ENCODE peak calls at places on chromosomes 1 and 21, in six cellular contexts. C, O, E, T, X and J are unnamed samples.

GRCh38 chr1:172823534-172823933 is 164.6 kb downstream of the FASLG start:
- DNase-seq in O (no peak), E (no peak), C (peak), T (no peak), X (no peak), J (no peak)

GRCh38 chr1:231272880-231273279 is 31.9 kb downstream of the GNPAT start:
- DNase-seq in X (peak), T (no peak), E (peak), O (no peak), C (peak), J (no peak)

GRCh38 chr1:4118746-4119515 is 218.9 kb upstream of the C1orf174 start:
- DNase-seq in E (no peak), O (no peak), T (no peak), C (no peak), X (no peak), J (no peak)

GRCh38 chr1:178945763-178946266 is 74.9 kb upstream of the ANGPTL1 start:
- DNase-seq in C (no peak), X (no peak), T (no peak), E (no peak), O (no peak), J (no peak)

GRCh38 chr1:37482796-37483744 is 8.7 kb downstream of the ZC3H12A start:
- DNase-seq in C (no peak), X (no peak), O (no peak), T (no peak), E (no peak), J (no peak)

GRCh38 chr1:106224426-106224825 is 832.0 kb upstream of the PRMT6 start:
- DNase-seq in O (no peak), E (no peak), X (no peak), C (no peak), T (no peak), J (no peak)

GRCh38 chr1:899636-900317 is 23.9 kb upstream of the SAMD11 start:
- DNase-seq in X (no peak), T (no peak), C (no peak), O (no peak), E (no peak), J (no peak)

GRCh38 chr1:245108909-245109308 is 45.9 kb upstream of the KIF26B start:
- DNase-seq in X (no peak), T (no peak), E (no peak), O (no peak), C (no peak), J (no peak)

GRCh38 chr21:33299181-33299752 is 25.5 kb upstream of the IFNAR1 start:
- DNase-seq in T (no peak), C (no peak), X (peak), O (no peak), E (no peak), J (no peak)

GRCh38 chr21:37219766-37220432 is 47.2 kb downstream of the VPS26C start:
- DNase-seq in C (no peak), E (no peak), X (no peak), T (no peak), O (no peak), J (peak)

GRCh38 chr1:29686012-29686930 is 449.9 kb downstream of the PTPRU start:
- DNase-seq in C (no peak), X (no peak), T (no peak), O (no peak), E (no peak), J (no peak)

GRCh38 chr21:45042664-45043161 is 31.7 kb upstream of the ADARB1 start:
- DNase-seq in X (no peak), O (no peak), C (no peak), E (no peak), T (no peak), J (no peak)

GRCh38 chr1:208261874-208262273 is 17.7 kb upstream of the PLXNA2 start:
- DNase-seq in O (no peak), C (no peak), E (no peak), T (no peak), X (no peak), J (no peak)

GRCh38 chr1:93753766-93754763 is 72.4 kb upstream of the BCAR3 start:
- DNase-seq in T (no peak), E (no peak), X (peak), O (no peak), C (peak), J (no peak)

GRCh38 chr1:178031856-178032320 is 62.0 kb upstream of the RASAL2 start:
- DNase-seq in X (peak), C (peak), E (no peak), O (no peak), T (peak), J (peak)

GRCh38 chr21:46151989-46152938 is 3.1 kb downstream of the FTCD start:
- DNase-seq in O (no peak), X (no peak), T (no peak), E (no peak), C (no peak), J (no peak)

GRCh38 chr1:239429163-239429562 is 42.8 kb downstream of the CHRM3 start:
- DNase-seq in C (no peak), E (no peak), T (no peak), X (no peak), O (no peak), J (no peak)

GRCh38 chr1:79646885-79647284 is 640.4 kb upstream of the ADGRL4 start:
- DNase-seq in O (no peak), X (no peak), T (no peak), C (no peak), E (no peak), J (no peak)

GRCh38 chr21:26966978-26967913 is at the start of gene ADAMTS5:
- DNase-seq in E (no peak), O (no peak), C (peak), X (no peak), T (no peak), J (no peak)

GRCh38 chr1:214165850-214166374 is 115.0 kb upstream of the SMYD2 start:
- DNase-seq in C (no peak), O (no peak), T (no peak), E (no peak), X (no peak), J (no peak)

GRCh38 chr1:27609618-27610240 is 5.8 kb upstream of the AHDC1 start:
- DNase-seq in E (no peak), O (no peak), C (no peak), T (no peak), X (no peak), J (no peak)

GRCh38 chr1:84174051-84174556 is 30.0 kb downstream of the PRKACB start:
- DNase-seq in T (no peak), E (no peak), X (peak), O (no peak), C (no peak), J (no peak)

GRCh38 chr1:51234721-51235425 is 1.2 kb upstream of the RNF11 start:
- DNase-seq in X (peak), E (peak), T (no peak), C (no peak), O (no peak), J (peak)

GRCh38 chr1:2611034-2611501 is 21.7 kb downstream of the MMEL1 start:
- DNase-seq in E (no peak), X (no peak), T (no peak), C (no peak), O (no peak), J (peak)

GRCh38 chr1:231803353-231803752 is 176.8 kb downstream of the DISC1 start:
- DNase-seq in O (no peak), E (no peak), C (no peak), X (no peak), T (no peak), J (no peak)

GRCh38 chr1:2413495-2414296 is 1.3 kb upstream of the PEX10 start:
- DNase-seq in T (no peak), E (no peak), O (no peak), C (no peak), X (no peak), J (no peak)

GRCh38 chr1:110746644-110747259 is 72.0 kb upstream of the KCNA3 start:
- DNase-seq in T (no peak), C (peak), E (no peak), X (peak), O (peak), J (no peak)

GRCh38 chr1:7561331-7561921 is 209.7 kb upstream of the VAMP3 start:
- DNase-seq in E (no peak), X (peak), T (no peak), C (no peak), O (no peak), J (no peak)

GRCh38 chr1:2966435-2966834 is 54.8 kb upstream of the ACTRT2 start:
- DNase-seq in C (no peak), O (no peak), T (no peak), E (no peak), X (no peak), J (no peak)

GRCh38 chr1:167803358-167804217 is 81.8 kb downstream of the MPZL1 start:
- DNase-seq in E (peak), T (peak), C (peak), X (peak), O (peak), J (peak)

GRCh38 chr1:59499273-59499955 is 202.5 kb downstream of the FGGY start:
- DNase-seq in O (no peak), T (no peak), X (peak), C (no peak), E (no peak), J (no peak)